ENCODE peak calls at places on chromosomes 7 and 10, in four cellular contexts. D is transverse colon, A is psoas muscle, E is Peyer's patch. O is an unnamed sample.
A peak's percentile ranks its signal among the peaks of the same experiment; 100 is the strongest.

GRCh38 chr7:147547252-147547897 is 1043.2 kb upstream of the C7orf33 start:
- DNase-seq in D (peak; percentile 10), A (no peak), E (no peak), O (no peak)

GRCh38 chr7:55413442-55413841 is 48.3 kb downstream of the LANCL2 start:
- DNase-seq in D (no peak), A (no peak), E (no peak), O (no peak)

GRCh38 chr10:110840225-110840922 is 31.4 kb upstream of the PDCD4 start:
- DNase-seq in D (peak; percentile 94), A (no peak), E (peak; percentile 93), O (no peak)

GRCh38 chr10:29555746-29556481 is 78.9 kb downstream of the SVIL start:
- DNase-seq in D (no peak), A (no peak), E (no peak), O (no peak)

GRCh38 chr7:80136276-80137045 is 1.8 kb downstream of the GNAI1 start:
- DNase-seq in D (no peak), A (no peak), E (no peak), O (no peak)

GRCh38 chr7:134630890-134631289 is 15.8 kb upstream of the BPGM start:
- DNase-seq in D (no peak), A (no peak), E (no peak), O (no peak)

GRCh38 chr10:10975647-10976046 is 42.0 kb upstream of the CELF2 start:
- DNase-seq in D (no peak), A (no peak), E (no peak), O (no peak)

GRCh38 chr7:135414850-135415439 is 95.0 kb downstream of the CNOT4 start:
- DNase-seq in D (no peak), A (no peak), E (no peak), O (peak; percentile 40)

GRCh38 chr7:3083350-3083749 is 39.7 kb upstream of the CARD11 start:
- DNase-seq in D (no peak), A (no peak), E (no peak), O (no peak)

GRCh38 chr7:142894886-142895593 is 9.5 kb upstream of the TRPV6 start:
- DNase-seq in D (no peak), A (no peak), E (no peak), O (no peak)

GRCh38 chr10:339038-339391 is 203.8 kb downstream of the ZMYND11 start:
- DNase-seq in D (no peak), A (no peak), E (no peak), O (no peak)

GRCh38 chr10:49083256-49083655 is 32.1 kb downstream of the VSTM4 start:
- DNase-seq in D (no peak), A (peak; percentile 65), E (no peak), O (no peak)

GRCh38 chr10:61939575-61940301 is 38.2 kb downstream of the ARID5B start:
- DNase-seq in D (no peak), A (no peak), E (no peak), O (peak; percentile 82)

GRCh38 chr7:19143930-19144574 is 1.2 kb downstream of the FERD3L start:
- DNase-seq in D (no peak), A (no peak), E (no peak), O (no peak)

GRCh38 chr10:110436554-110437350 is 61.0 kb upstream of the DUSP5 start:
- DNase-seq in D (no peak), A (peak; percentile 11), E (peak; percentile 23), O (no peak)

GRCh38 chr7:31051598-31052503 is at the start of gene ADCYAP1R1:
- DNase-seq in D (no peak), A (peak; percentile 68), E (no peak), O (no peak)

GRCh38 chr7:75945297-75946168 is 30.6 kb downstream of the POR start:
- DNase-seq in D (no peak), A (peak; percentile 37), E (no peak), O (no peak)

GRCh38 chr7:97845622-97846203 is 26.5 kb downstream of the ASNS start:
- DNase-seq in D (no peak), A (no peak), E (no peak), O (peak; percentile 11)

GRCh38 chr7:28830831-28831230 is 127.3 kb downstream of the TRIL start:
- DNase-seq in D (no peak), A (no peak), E (no peak), O (no peak)

GRCh38 chr10:86107131-86107530 is 259.5 kb downstream of the GRID1 start:
- DNase-seq in D (no peak), A (no peak), E (no peak), O (no peak)

GRCh38 chr10:86489071-86489810 is 32.4 kb downstream of the WAPL start:
- DNase-seq in D (no peak), A (no peak), E (no peak), O (no peak)

GRCh38 chr7:92697414-92697813 is 107.2 kb upstream of the FAM133B start:
- DNase-seq in D (no peak), A (no peak), E (no peak), O (no peak)
- TF ChIP-seq CTCF in D (no peak), A (no peak), E (no peak), O (no peak)

GRCh38 chr10:71714592-71714991 is 5.0 kb downstream of the C10orf105 start:
- DNase-seq in D (no peak), A (no peak), E (no peak), O (no peak)
- H3K4me3 ChIP-seq in D (no peak overlapping the region), A (no peak overlapping the region), E (no peak overlapping the region), O (no peak overlapping the region)

GRCh38 chr10:125698599-125698998 is 15.6 kb upstream of the TEX36 start:
- DNase-seq in D (no peak), A (no peak), E (no peak), O (no peak)

GRCh38 chr10:125699562-125700143 is 16.7 kb upstream of the TEX36 start:
- DNase-seq in D (no peak), A (no peak), E (no peak), O (no peak)

GRCh38 chr10:125694874-125695273 is 11.9 kb upstream of the TEX36 start:
- DNase-seq in D (no peak), A (no peak), E (no peak), O (no peak)

DNA sequence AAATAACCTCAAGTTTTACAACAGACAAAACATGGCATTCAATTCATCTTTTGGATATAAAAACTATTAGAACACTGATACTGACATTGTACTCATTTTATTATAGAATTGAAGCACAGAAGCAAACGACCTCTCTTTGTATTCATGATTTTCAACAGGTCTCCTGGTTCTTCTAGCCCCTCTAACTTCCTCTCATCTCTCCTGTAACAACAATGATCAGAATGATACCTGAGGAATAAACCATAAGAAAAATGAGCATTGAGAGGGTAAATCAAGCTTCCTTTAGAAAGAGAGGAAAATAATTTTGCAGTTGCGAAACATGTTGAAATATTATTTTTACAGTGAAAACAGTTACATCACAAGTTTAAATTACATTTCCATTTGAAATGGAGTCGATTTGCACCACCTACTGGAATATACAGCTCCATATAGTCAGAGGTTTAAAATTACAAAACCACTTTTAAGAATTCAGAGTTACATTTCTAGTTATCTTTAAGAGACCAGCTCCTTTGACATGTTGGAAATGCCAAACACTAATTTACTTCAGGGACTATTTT is 17.5 kb upstream of the TEX36 start:
- DNase-seq in D (no peak), A (no peak), E (no peak), O (no peak)
- TF ChIP-seq CTCF in D (no peak), A (no peak), E (no peak), O (peak; percentile 6)

DNA sequence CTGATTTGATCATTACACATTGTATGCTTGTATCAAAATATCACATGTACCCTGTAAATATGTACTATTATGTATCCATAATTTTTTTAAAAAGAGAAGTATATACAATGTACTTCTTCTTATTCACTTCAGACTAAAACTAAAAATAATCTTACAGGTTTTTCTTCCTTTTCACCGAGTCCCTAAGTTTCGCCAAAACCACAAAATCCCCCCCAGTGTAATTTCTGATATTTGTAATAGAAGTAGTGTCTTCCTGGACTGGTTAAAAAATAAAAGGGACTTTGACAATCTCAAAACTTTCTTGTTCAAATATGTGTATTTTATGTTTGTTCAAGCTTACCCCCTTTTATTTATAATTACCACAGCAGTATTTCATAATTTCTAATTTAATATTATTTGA is 23.9 kb downstream of the EPC1 start:
- DNase-seq in D (no peak), A (no peak), E (no peak), O (no peak)
- H3K4me3 ChIP-seq in D (no peak overlapping the region), A (no peak overlapping the region), E (no peak overlapping the region), O (no peak overlapping the region)

GRCh38 chr10:94080108-94080507 is 86.4 kb downstream of the PLCE1 start:
- DNase-seq in D (no peak), A (no peak), E (no peak), O (no peak)

GRCh38 chr10:94075521-94075920 is 81.8 kb downstream of the PLCE1 start:
- DNase-seq in D (no peak), A (no peak), E (no peak), O (no peak)

GRCh38 chr10:94074462-94074861 is 80.7 kb downstream of the PLCE1 start:
- DNase-seq in D (no peak), A (no peak), E (no peak), O (no peak)

GRCh38 chr10:94077042-94077441 is 83.3 kb downstream of the PLCE1 start:
- DNase-seq in D (no peak), A (no peak), E (no peak), O (no peak)

GRCh38 chr10:94076325-94076841 is 82.7 kb downstream of the PLCE1 start:
- DNase-seq in D (peak; percentile 16), A (no peak), E (no peak), O (no peak)
- TF ChIP-seq CTCF in D (peak; percentile 30), A (peak; percentile 54), E (peak; percentile 61), O (peak; percentile 9)

GRCh38 chr7:116353614-116354013 is 143.3 kb downstream of the TES start:
- DNase-seq in D (peak; percentile 22), A (no peak), E (no peak), O (no peak)

GRCh38 chr7:116356333-116356965 is 143.1 kb upstream of the CAV2 start:
- DNase-seq in D (no peak), A (no peak), E (no peak), O (no peak)

GRCh38 chr7:116355423-116355765 is 144.1 kb upstream of the CAV2 start:
- DNase-seq in D (no peak), A (no peak), E (no peak), O (no peak)

GRCh38 chr7:116354171-116354545 is 143.8 kb downstream of the TES start:
- DNase-seq in D (peak; percentile 15), A (no peak), E (no peak), O (no peak)

DNA sequence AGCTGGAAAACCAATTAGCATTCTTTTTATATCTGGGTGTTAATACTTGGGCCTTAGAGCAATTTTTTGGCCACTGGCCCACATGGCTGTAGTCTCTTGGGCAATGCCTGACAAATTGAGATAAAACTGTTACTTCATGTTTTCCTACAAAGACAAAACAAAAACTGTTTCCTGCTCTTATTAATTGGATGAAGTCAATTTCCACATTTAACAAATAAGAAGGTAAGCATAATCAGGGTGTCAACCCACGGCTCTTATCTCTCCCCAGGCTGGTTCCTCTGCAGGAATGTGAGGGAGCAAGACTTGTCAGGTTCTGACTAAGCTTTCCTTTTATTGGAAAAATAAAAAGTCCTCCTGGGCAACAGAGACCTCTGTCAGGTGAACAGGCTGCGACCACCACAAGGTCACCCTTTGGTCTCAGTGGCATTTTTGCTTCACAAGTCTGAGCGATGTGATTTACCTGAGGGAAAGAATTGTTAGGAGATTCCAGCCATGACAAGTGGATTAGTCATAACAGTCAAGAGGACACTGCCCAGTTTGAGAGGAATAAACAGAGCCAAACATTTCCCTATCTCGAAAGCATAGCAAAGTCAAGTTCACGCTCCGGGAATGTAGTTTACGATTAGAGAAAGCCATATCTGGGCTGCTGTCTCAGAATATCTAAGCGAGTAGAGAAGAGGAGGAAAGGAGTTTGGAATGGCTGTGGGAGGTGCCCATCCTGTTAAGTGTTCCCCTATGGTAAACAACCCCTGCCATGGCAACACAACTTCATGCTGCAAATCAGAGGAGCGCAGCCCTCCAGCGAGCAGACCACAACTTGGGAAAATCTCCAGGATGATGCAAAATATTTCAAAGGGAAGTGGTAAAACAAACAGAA is 144.4 kb downstream of the TES start:
- DNase-seq in D (peak; percentile 28), A (peak; percentile 60), E (no peak), O (peak; percentile 97)
- H3K4me3 ChIP-seq in D (no peak overlapping the region), A (peak overlapping the region; percentile 27), E (no peak overlapping the region), O (peak overlapping the region; percentile 10)

GRCh38 chr10:126013489-126014281 is 117.3 kb downstream of the FANK1 start:
- DNase-seq in D (no peak), A (no peak), E (no peak), O (peak; percentile 70)
- TF ChIP-seq CTCF in D (no peak), A (no peak), E (no peak), O (no peak)

O was measured in HFF-Myc.